ENCODE peak calls at places on chromosomes 16 and 17, in four cellular contexts. X is A549, Y is stomach, I is dorsolateral prefrontal cortex. V is an unnamed sample.
A peak's percentile ranks its signal among the peaks of the same experiment; 100 is the strongest.

GRCh38 chr17:34725008-34725407 is 145.6 kb downstream of the TMEM132E start:
- DNase-seq in I (no peak), X (no peak), Y (no peak), V (no peak)

GRCh38 chr16:69286941-69287713 is 24.0 kb upstream of the VPS4A start:
- DNase-seq in Y (no peak), I (no peak), X (peak; percentile 25), V (peak; percentile 63)

GRCh38 chr17:17681744-17682292 is 560 bp downstream of the RAI1 start:
- DNase-seq in X (no peak), Y (no peak), I (no peak), V (no peak)

GRCh38 chr17:45577571-45578279 is 87.2 kb upstream of the PLEKHM1 start:
- DNase-seq in Y (no peak), X (no peak), I (no peak), V (no peak)

GRCh38 chr17:4304417-4305027 is 40.7 kb upstream of the ANKFY1 start:
- DNase-seq in I (no peak), Y (peak; percentile 43), X (peak; percentile 74), V (peak; percentile 49)

GRCh38 chr16:66471696-66472393 is 44.8 kb downstream of the BEAN1 start:
- DNase-seq in I (no peak), X (no peak), Y (no peak), V (no peak)

GRCh38 chr16:19704321-19705130 is 13.5 kb downstream of the KNOP1 start:
- DNase-seq in I (no peak), Y (no peak), X (no peak), V (peak; percentile 68)

GRCh38 chr16:51989637-51990230 is 557.2 kb downstream of the TOX3 start:
- DNase-seq in X (no peak), I (no peak), Y (no peak), V (no peak)

GRCh38 chr16:50538411-50539052 is 9.7 kb upstream of the NKD1 start:
- DNase-seq in Y (no peak), X (no peak), I (no peak), V (no peak)

GRCh38 chr16:20984019-20984418 is 83.4 kb downstream of the LYRM1 start:
- DNase-seq in I (no peak), X (no peak), Y (no peak), V (no peak)

GRCh38 chr16:68227850-68228553 is 7.9 kb downstream of the ESRP2 start:
- DNase-seq in I (peak; percentile 18), X (no peak), Y (peak; percentile 78), V (no peak)

GRCh38 chr16:65117701-65118448 is 4.0 kb downstream of the CDH11 start:
- DNase-seq in X (peak; percentile 51), Y (peak; percentile 43), I (peak; percentile 86), V (peak; percentile 89)

GRCh38 chr17:15431766-15432165 is 35.7 kb downstream of the CDRT4 start:
- DNase-seq in X (no peak), I (no peak), Y (no peak), V (no peak)

GRCh38 chr17:19799796-19800195 is 51.7 kb upstream of the ALDH3A1 start:
- DNase-seq in I (no peak), X (no peak), Y (no peak), V (no peak)

GRCh38 chr16:50539822-50540710 is 8.1 kb upstream of the NKD1 start:
- DNase-seq in X (no peak), Y (no peak), I (peak; percentile 58), V (no peak)

GRCh38 chr17:41885733-41886132 is 20.5 kb upstream of the KLHL11 start:
- DNase-seq in Y (no peak), I (no peak), X (peak; percentile 66), V (no peak)

GRCh38 chr16:17211797-17212196 is 259.0 kb downstream of the XYLT1 start:
- DNase-seq in Y (no peak), I (no peak), X (no peak), V (no peak)

GRCh38 chr17:18980682-18981384 is 23.7 kb downstream of the FAM83G start:
- DNase-seq in Y (no peak), X (no peak), I (no peak), V (peak; percentile 72)

GRCh38 chr16:75413951-75414350 is 19.4 kb downstream of the CFDP1 start:
- DNase-seq in X (no peak), Y (no peak), I (no peak), V (no peak)

GRCh38 chr16:87853411-87854052 is 15.8 kb downstream of the SLC7A5 start:
- DNase-seq in I (peak; percentile 91), Y (peak; percentile 95), X (peak; percentile 82), V (peak; percentile 83)

GRCh38 chr16:63789603-63790002 is 1332.3 kb downstream of the CDH11 start:
- DNase-seq in X (no peak), I (no peak), Y (no peak), V (no peak)

GRCh38 chr16:64478258-64478906 is 643.5 kb downstream of the CDH11 start:
- DNase-seq in I (no peak), X (no peak), Y (no peak), V (peak; percentile 81)

GRCh38 chr16:78106659-78107058 is 7.2 kb downstream of the WWOX start:
- DNase-seq in X (no peak), I (no peak), Y (no peak), V (no peak)

GRCh38 chr16:85075236-85075924 is 36.9 kb downstream of the CIBAR2 start:
- DNase-seq in I (no peak), X (no peak), Y (no peak), V (no peak)

GRCh38 chr16:56836410-56836834 is 28.6 kb upstream of the SLC12A3 start:
- DNase-seq in X (no peak), Y (no peak), I (no peak), V (no peak)

GRCh38 chr16:57578521-57579360 is 36.3 kb downstream of the ADGRG5 start:
- DNase-seq in X (no peak), Y (no peak), I (no peak), V (no peak)

GRCh38 chr16:69741951-69742904 is 12.5 kb downstream of the NOB1 start:
- DNase-seq in I (peak; percentile 53), X (no peak), Y (peak; percentile 90), V (peak; percentile 57)

GRCh38 chr16:88747588-88748301 is 37.3 kb downstream of the PIEZO1 start:
- DNase-seq in Y (peak; percentile 36), X (peak; percentile 91), I (no peak), V (no peak)

GRCh38 chr17:42535400-42536047 is 517 bp upstream of the NAGLU start:
- DNase-seq in I (no peak), Y (no peak), X (no peak), V (no peak)

GRCh38 chr17:42334667-42335066 is 46.4 kb downstream of the STAT5A start:
- DNase-seq in Y (no peak), X (no peak), I (no peak), V (peak; percentile 22)

GRCh38 chr16:56848955-56849689 is 15.9 kb upstream of the SLC12A3 start:
- DNase-seq in X (no peak), Y (no peak), I (peak; percentile 32), V (peak; percentile 69)

GRCh38 chr17:50426472-50426782 is 409 bp downstream of the ACSF2 start:
- DNase-seq in X (peak; percentile 65), Y (no peak), I (no peak), V (no peak)

GRCh38 chr16:50531359-50531758 is 16.8 kb upstream of the NKD1 start:
- DNase-seq in X (no peak), Y (peak; percentile 5), I (no peak), V (no peak)

GRCh38 chr16:81485824-81486554 is 41.4 kb downstream of the CMIP start:
- DNase-seq in X (peak; percentile 47), I (no peak), Y (no peak), V (peak; percentile 76)

GRCh38 chr17:77681820-77682219 is 276.7 kb upstream of the TNRC6C start:
- DNase-seq in I (peak; percentile 54), Y (peak; percentile 27), X (no peak), V (no peak)

GRCh38 chr17:79808763-79809529 is 12.1 kb upstream of the CBX8 start:
- DNase-seq in I (no peak), Y (peak; percentile 66), X (peak; percentile 90), V (no peak)

GRCh38 chr16:66422366-66422765 is 4.7 kb upstream of the BEAN1 start:
- DNase-seq in X (no peak), Y (no peak), I (no peak), V (no peak)

GRCh38 chr17:64573214-64573613 is 66.4 kb downstream of the CEP95 start:
- DNase-seq in I (no peak), X (no peak), Y (no peak), V (no peak)

GRCh38 chr16:4116328-4117249 is at the start of gene ADCY9:
- DNase-seq in Y (peak; percentile 80), I (peak; percentile 65), X (peak; percentile 86), V (no peak)

GRCh38 chr17:81866440-81867122 is 4.6 kb downstream of the ARHGDIA start:
- DNase-seq in X (no peak), I (no peak), Y (no peak), V (peak; percentile 4)
- H3K27ac ChIP-seq in X (peak overlapping the region; percentile 97), I (no peak overlapping the region), Y (peak overlapping the region; percentile 98), V (no peak overlapping the region)

DNA sequence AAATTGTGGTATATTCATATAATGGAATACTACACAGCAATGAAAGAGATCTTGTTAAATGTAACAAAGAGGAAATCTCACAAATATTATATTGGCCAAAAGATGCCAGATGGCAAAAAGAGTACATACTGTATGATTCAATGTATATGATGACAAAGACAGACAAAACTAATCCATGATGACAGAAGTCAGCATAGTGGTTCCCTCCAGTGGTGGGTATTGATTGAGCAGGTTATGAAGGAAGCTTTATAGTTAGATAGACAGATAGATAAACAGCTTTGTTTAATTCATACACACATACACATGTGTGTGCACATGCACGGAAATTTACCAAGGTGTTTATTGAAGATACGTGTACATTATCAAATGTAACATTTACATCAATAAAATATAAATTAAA is 74.4 kb upstream of the SMIM36 start:
- DNase-seq in I (no peak), X (no peak), Y (no peak), V (no peak)
- TF ChIP-seq CTCF in I (no peak), X (no peak), Y (no peak), V (peak; percentile 16)

GRCh38 chr17:47240375-47240764 is 13.3 kb upstream of the ITGB3 start:
- DNase-seq in X (no peak), Y (no peak), I (no peak), V (no peak)
- H3K27ac ChIP-seq in X (peak overlapping the region; percentile 81), Y (no peak overlapping the region), I (no peak overlapping the region), V (peak overlapping the region; percentile 80)

DNA sequence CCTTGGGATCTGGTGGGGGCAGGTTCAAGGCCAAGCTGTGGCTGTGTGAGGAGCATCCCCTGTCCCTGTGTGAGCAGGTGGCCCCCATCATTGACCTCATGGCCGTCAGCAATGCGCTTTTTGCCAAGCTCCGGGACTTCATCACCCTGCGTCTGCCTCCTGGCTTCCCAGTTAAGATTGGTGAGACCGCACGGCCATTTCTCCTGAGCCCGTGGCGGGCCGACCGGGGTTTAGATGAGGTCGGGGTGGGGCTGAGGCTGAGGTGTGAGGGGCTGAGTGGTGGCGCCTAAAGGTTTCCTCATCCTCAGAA is 10.7 kb downstream of the CORO6 start:
- DNase-seq in I (no peak), X (no peak), Y (no peak), V (no peak)
- TF ChIP-seq CTCF in I (no peak), X (no peak), Y (no peak), V (no peak)

GRCh38 chr17:82329683-82330321 is 3.8 kb downstream of the SECTM1 start:
- DNase-seq in I (no peak), X (no peak), Y (no peak), V (no peak)
- H3K27ac ChIP-seq in I (no peak overlapping the region), X (peak overlapping the region; percentile 58), Y (no peak overlapping the region), V (no peak overlapping the region)

GRCh38 chr17:61307905-61308886 is 91.4 kb upstream of the TBX2 start:
- DNase-seq in Y (no peak), I (no peak), X (peak; percentile 52), V (peak; percentile 94)
- TF ChIP-seq CTCF in Y (no peak), I (no peak), X (peak; percentile 23), V (peak; percentile 30)

V was measured in brain microvascular endothelial cell.